ENCODE peak calls at places on chromosomes 11 and 22, in four cellular contexts. J, E, R and F are unnamed samples.

GRCh38 chr11:95156916-95157568 is 67.4 kb downstream of the ENDOD1 start:
- DNase-seq in J (peak; percentile 64), E (no peak), R (peak; percentile 32), F (peak; percentile 75)

GRCh38 chr11:68892576-68892975 is 11.1 kb downstream of the MRPL21 start:
- DNase-seq in J (no peak), E (no peak), R (no peak), F (no peak)

GRCh38 chr11:13781153-13781552 is 112.7 kb downstream of the FAR1 start:
- DNase-seq in J (no peak), E (no peak), R (no peak), F (no peak)

GRCh38 chr22:38788417-38788816 is 5.5 kb downstream of the DNAL4 start:
- DNase-seq in J (peak; percentile 70), E (peak; percentile 97), R (peak; percentile 54), F (no peak)

GRCh38 chr11:75465701-75466531 is 32.9 kb upstream of the KLHL35 start:
- DNase-seq in J (no peak), E (peak; percentile 58), R (no peak), F (peak; percentile 71)

GRCh38 chr11:114059984-114060401 is 482 bp downstream of the ZBTB16 start:
- DNase-seq in J (no peak), E (no peak), R (no peak), F (peak; percentile 80)

GRCh38 chr22:18146389-18146753 is 3.6 kb upstream of the USP18 start:
- DNase-seq in J (no peak), E (no peak), R (no peak), F (no peak)

GRCh38 chr11:95282337-95282751 is 51.3 kb upstream of the SESN3 start:
- DNase-seq in J (no peak), E (no peak), R (no peak), F (no peak)

GRCh38 chr11:43835104-43835503 is 45.5 kb upstream of the ALKBH3 start:
- DNase-seq in J (no peak), E (no peak), R (no peak), F (no peak)

GRCh38 chr11:36475192-36475591 is 34.9 kb downstream of the TRAF6 start:
- DNase-seq in J (no peak), E (peak; percentile 48), R (no peak), F (no peak)

GRCh38 chr11:5476184-5476819 is 12.2 kb upstream of the OR52D1 start:
- DNase-seq in J (peak; percentile 30), E (peak; percentile 13), R (peak; percentile 39), F (peak; percentile 53)

GRCh38 chr22:25419247-25420113 is 145.0 kb upstream of the GRK3 start:
- DNase-seq in J (no peak), E (no peak), R (no peak), F (peak; percentile 82)
- H3K27me3 ChIP-seq in J (peaks cover 2% of the 10 kb centered on the region), E (peaks cover 57% of the 10 kb centered on the region), R (peaks cover 48% of the 10 kb centered on the region), F (no peaks in the 10 kb centered on the region)

GRCh38 chr11:119423459-119424254 is 685 bp upstream of the THY1 start:
- DNase-seq in J (no peak), E (no peak), R (no peak), F (no peak)
- H3K27me3 ChIP-seq in J (no peaks in the 10 kb centered on the region), E (no peaks in the 10 kb centered on the region), R (peaks cover 41% of the 10 kb centered on the region), F (no peaks in the 10 kb centered on the region)

DNA sequence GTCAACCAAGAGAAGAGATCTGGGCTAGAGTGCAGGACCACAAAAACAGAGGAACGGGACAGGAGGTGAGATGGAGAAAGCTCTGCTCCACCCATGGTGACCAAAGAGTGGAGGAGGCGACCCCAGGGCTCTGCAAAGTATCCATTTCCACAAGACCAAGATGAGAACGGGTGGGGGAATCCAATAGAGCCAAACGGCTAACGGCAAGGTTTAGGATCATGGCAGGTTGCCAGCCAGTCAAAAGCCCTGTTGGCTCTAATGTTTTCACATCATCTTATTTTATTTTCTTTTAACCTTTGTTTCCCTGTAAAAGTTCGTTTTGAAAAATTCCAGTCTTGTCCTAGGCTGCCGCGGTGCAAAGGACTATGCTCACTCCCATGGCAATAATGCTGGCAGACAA is 52.1 kb upstream of the CHST1 start:
- DNase-seq in J (no peak), E (no peak), R (no peak), F (no peak)
- H3K27me3 ChIP-seq in J (no peaks in the 10 kb centered on the region), E (peaks cover 2% of the 10 kb centered on the region), R (no peaks in the 10 kb centered on the region), F (no peaks in the 10 kb centered on the region)

GRCh38 chr22:27422442-27422841 is 379.1 kb downstream of the MN1 start:
- DNase-seq in J (no peak), E (no peak), R (no peak), F (no peak)

GRCh38 chr22:27419473-27419872 is 382.1 kb downstream of the MN1 start:
- DNase-seq in J (no peak), E (peak; percentile 37), R (no peak), F (no peak)

GRCh38 chr22:27420186-27420816 is 381.3 kb downstream of the MN1 start:
- DNase-seq in J (no peak), E (peak; percentile 41), R (no peak), F (no peak)

GRCh38 chr22:27418261-27418660 is 383.3 kb downstream of the MN1 start:
- DNase-seq in J (no peak), E (no peak), R (no peak), F (no peak)

GRCh38 chr22:27420817-27421361 is 380.7 kb downstream of the MN1 start:
- DNase-seq in J (peak; percentile 86), E (peak; percentile 96), R (peak; percentile 87), F (peak; percentile 91)
- H3K27me3 ChIP-seq in J (no peaks in the 10 kb centered on the region), E (peaks cover 2% of the 10 kb centered on the region), R (no peaks in the 10 kb centered on the region), F (no peaks in the 10 kb centered on the region)

GRCh38 chr11:65900125-65900898 is at the start of gene FOSL1:
- DNase-seq in J (peak; percentile 80), E (peak; percentile 92), R (peak; percentile 89), F (peak; percentile 98)
- H3K27me3 ChIP-seq in J (peaks cover 4% of the 10 kb centered on the region), E (no peaks in the 10 kb centered on the region), R (no peaks in the 10 kb centered on the region), F (no peaks in the 10 kb centered on the region)

DNA sequence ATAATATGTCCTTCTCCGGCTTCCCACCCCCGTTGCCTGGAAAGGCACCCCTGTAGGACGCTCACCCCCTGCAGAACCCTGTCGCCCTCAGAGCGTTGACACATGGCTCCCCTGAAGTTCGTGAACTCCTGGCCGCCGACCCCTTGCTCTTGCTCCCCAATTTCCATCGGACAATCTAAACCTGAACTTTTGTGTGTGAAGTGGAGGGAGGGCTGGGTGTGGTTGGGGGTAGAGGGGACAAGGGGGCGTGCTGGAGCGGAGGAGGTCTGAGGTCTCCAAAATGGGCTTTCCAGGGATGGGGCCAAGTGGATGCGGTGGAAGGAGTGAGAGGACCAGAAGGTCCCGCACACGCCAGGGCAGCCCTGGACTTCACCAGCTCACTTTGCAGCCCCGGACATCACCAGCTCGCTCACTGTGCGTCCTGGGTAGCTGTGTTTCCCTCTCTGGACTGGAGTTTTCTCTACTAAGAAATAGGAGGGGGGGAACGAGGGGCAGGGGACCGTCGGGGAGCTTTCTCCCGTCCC is 18.6 kb downstream of the CREB3L1 start:
- DNase-seq in J (no peak), E (no peak), R (no peak), F (no peak)
- H3K27me3 ChIP-seq in J (no peaks in the 10 kb centered on the region), E (no peaks in the 10 kb centered on the region), R (peaks cover 25% of the 10 kb centered on the region), F (no peaks in the 10 kb centered on the region)

DNA sequence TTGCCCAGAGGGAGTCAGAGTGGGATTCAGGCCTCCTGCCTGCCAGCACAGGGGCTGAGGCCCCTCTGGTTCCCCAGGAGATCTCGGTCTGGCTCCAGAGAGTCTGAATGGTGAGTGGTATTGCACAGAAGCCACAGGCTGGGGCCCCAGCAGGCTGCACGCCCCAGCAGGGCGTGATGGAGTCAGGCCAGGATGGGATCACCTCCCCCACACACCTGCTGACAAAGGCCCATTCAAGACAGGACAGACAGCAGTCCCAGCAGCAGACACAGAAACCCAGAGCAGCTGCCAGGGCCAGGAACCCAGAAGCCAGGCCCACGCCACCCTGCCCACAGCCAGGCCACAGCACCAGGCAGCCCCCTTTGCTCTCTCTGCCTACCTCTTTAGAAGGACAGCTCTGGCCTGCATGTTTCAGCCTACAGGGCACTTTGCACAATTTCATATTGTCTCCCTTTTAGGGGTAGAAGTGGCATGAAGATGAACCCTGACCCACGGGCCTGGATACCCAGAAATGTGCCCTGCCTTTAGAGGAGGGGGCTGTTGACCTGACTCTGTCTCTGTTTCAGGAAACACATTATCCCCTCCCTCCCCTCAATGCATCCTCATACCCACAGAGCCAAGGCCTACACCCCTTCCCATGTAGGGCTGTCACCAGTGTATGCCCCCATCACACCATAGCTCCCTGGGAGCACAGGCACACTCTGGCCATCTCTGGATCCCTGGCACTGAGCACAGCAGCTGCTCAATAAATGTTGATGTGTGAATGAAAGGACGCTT is 6.1 kb downstream of the FXYD6 start:
- DNase-seq in J (no peak), E (no peak), R (no peak), F (no peak)
- H3K27me3 ChIP-seq in J (no peaks in the 10 kb centered on the region), E (peaks cover 25% of the 10 kb centered on the region), R (peaks cover 1% of the 10 kb centered on the region), F (no peaks in the 10 kb centered on the region)

GRCh38 chr22:48248901-48249455 is 1486.5 kb downstream of the TBC1D22A start:
- DNase-seq in J (no peak), E (no peak), R (no peak), F (no peak)
- H3K27me3 ChIP-seq in J (no peaks in the 10 kb centered on the region), E (no peaks in the 10 kb centered on the region), R (peaks cover 4% of the 10 kb centered on the region), F (no peaks in the 10 kb centered on the region)